ENCODE peak calls at places on chromosomes 4 and X, in five cellular contexts. One of them, this sample, is unnamed.

GRCh38 chr4:17786567-17786966 is 5.1 kb upstream of the FAM184B start:
- DNase-seq in effector memory CD4-positive, alpha-beta T cell: no peak
- DNase-seq in stimulated activated CD4-positive, alpha-beta T cell treated with anti-CD3 and anti-CD28 coated beads, Interleukin-15, amount 100 ng/mL, for 24 hours: no peak
- DNase-seq in CD4-positive, alpha-beta memory T cell: no peak
- DNase-seq in HEK293T: no peak
- DNase-seq in this sample: no peak

GRCh38 chr4:43846111-43846587 is 602.5 kb downstream of the KCTD8 start:
- DNase-seq in effector memory CD4-positive, alpha-beta T cell: no peak
- DNase-seq in stimulated activated CD4-positive, alpha-beta T cell treated with anti-CD3 and anti-CD28 coated beads, Interleukin-15, amount 100 ng/mL, for 24 hours: no peak
- DNase-seq in CD4-positive, alpha-beta memory T cell: no peak
- DNase-seq in HEK293T: no peak
- DNase-seq in this sample: no peak

GRCh38 chrX:124455966-124456365 is 109.6 kb downstream of the SH2D1A start:
- DNase-seq in effector memory CD4-positive, alpha-beta T cell: no peak
- DNase-seq in stimulated activated CD4-positive, alpha-beta T cell treated with anti-CD3 and anti-CD28 coated beads, Interleukin-15, amount 100 ng/mL, for 24 hours: no peak
- DNase-seq in CD4-positive, alpha-beta memory T cell: no peak
- DNase-seq in HEK293T: no peak
- DNase-seq in this sample: no peak

GRCh38 chrX:51047950-51048349 is 137.4 kb downstream of the BMP15 start:
- DNase-seq in effector memory CD4-positive, alpha-beta T cell: no peak
- DNase-seq in stimulated activated CD4-positive, alpha-beta T cell treated with anti-CD3 and anti-CD28 coated beads, Interleukin-15, amount 100 ng/mL, for 24 hours: no peak
- DNase-seq in CD4-positive, alpha-beta memory T cell: no peak
- DNase-seq in HEK293T: no peak
- DNase-seq in this sample: no peak

GRCh38 chr4:38782452-38783108 is at the start of gene TLR10:
- DNase-seq in effector memory CD4-positive, alpha-beta T cell: no peak
- DNase-seq in stimulated activated CD4-positive, alpha-beta T cell treated with anti-CD3 and anti-CD28 coated beads, Interleukin-15, amount 100 ng/mL, for 24 hours: peak
- DNase-seq in CD4-positive, alpha-beta memory T cell: no peak
- DNase-seq in HEK293T: peak
- DNase-seq in this sample: peak

GRCh38 chrX:71181558-71181909 is 36.9 kb downstream of the NLGN3 start:
- DNase-seq in effector memory CD4-positive, alpha-beta T cell: peak
- DNase-seq in stimulated activated CD4-positive, alpha-beta T cell treated with anti-CD3 and anti-CD28 coated beads, Interleukin-15, amount 100 ng/mL, for 24 hours: peak
- DNase-seq in CD4-positive, alpha-beta memory T cell: peak
- DNase-seq in HEK293T: no peak
- DNase-seq in this sample: no peak

GRCh38 chr4:15920723-15921591 is 17.6 kb downstream of the FGFBP1 start:
- DNase-seq in effector memory CD4-positive, alpha-beta T cell: no peak
- DNase-seq in stimulated activated CD4-positive, alpha-beta T cell treated with anti-CD3 and anti-CD28 coated beads, Interleukin-15, amount 100 ng/mL, for 24 hours: no peak
- DNase-seq in CD4-positive, alpha-beta memory T cell: no peak
- DNase-seq in HEK293T: no peak
- DNase-seq in this sample: no peak

GRCh38 chr4:79695848-79696247 is 287.8 kb upstream of the GK2 start:
- DNase-seq in effector memory CD4-positive, alpha-beta T cell: no peak
- DNase-seq in stimulated activated CD4-positive, alpha-beta T cell treated with anti-CD3 and anti-CD28 coated beads, Interleukin-15, amount 100 ng/mL, for 24 hours: no peak
- DNase-seq in CD4-positive, alpha-beta memory T cell: no peak
- DNase-seq in HEK293T: no peak
- DNase-seq in this sample: no peak

GRCh38 chr4:46922205-46922604 is 13.2 kb upstream of the COX7B2 start:
- DNase-seq in effector memory CD4-positive, alpha-beta T cell: no peak
- DNase-seq in stimulated activated CD4-positive, alpha-beta T cell treated with anti-CD3 and anti-CD28 coated beads, Interleukin-15, amount 100 ng/mL, for 24 hours: no peak
- DNase-seq in CD4-positive, alpha-beta memory T cell: no peak
- DNase-seq in HEK293T: no peak
- DNase-seq in this sample: no peak

GRCh38 chr4:55028196-55028595 is 97.2 kb downstream of the KDR start:
- DNase-seq in effector memory CD4-positive, alpha-beta T cell: no peak
- DNase-seq in stimulated activated CD4-positive, alpha-beta T cell treated with anti-CD3 and anti-CD28 coated beads, Interleukin-15, amount 100 ng/mL, for 24 hours: no peak
- DNase-seq in CD4-positive, alpha-beta memory T cell: no peak
- DNase-seq in HEK293T: no peak
- DNase-seq in this sample: no peak

GRCh38 chrX:141314441-141314840 is 72.1 kb upstream of the SPANXC start:
- DNase-seq in effector memory CD4-positive, alpha-beta T cell: no peak
- DNase-seq in stimulated activated CD4-positive, alpha-beta T cell treated with anti-CD3 and anti-CD28 coated beads, Interleukin-15, amount 100 ng/mL, for 24 hours: no peak
- DNase-seq in CD4-positive, alpha-beta memory T cell: no peak
- DNase-seq in HEK293T: no peak
- DNase-seq in this sample: no peak

GRCh38 chr4:180455226-180455625 is 1788.0 kb upstream of the TENM3 start:
- DNase-seq in effector memory CD4-positive, alpha-beta T cell: no peak
- DNase-seq in stimulated activated CD4-positive, alpha-beta T cell treated with anti-CD3 and anti-CD28 coated beads, Interleukin-15, amount 100 ng/mL, for 24 hours: no peak
- DNase-seq in CD4-positive, alpha-beta memory T cell: no peak
- DNase-seq in HEK293T: no peak
- DNase-seq in this sample: no peak

GRCh38 chr4:71938776-71939175 is 93.0 kb upstream of the NPFFR2 start:
- DNase-seq in effector memory CD4-positive, alpha-beta T cell: no peak
- DNase-seq in stimulated activated CD4-positive, alpha-beta T cell treated with anti-CD3 and anti-CD28 coated beads, Interleukin-15, amount 100 ng/mL, for 24 hours: no peak
- DNase-seq in CD4-positive, alpha-beta memory T cell: no peak
- DNase-seq in HEK293T: no peak
- DNase-seq in this sample: no peak

GRCh38 chr4:184818216-184818564 is 7.6 kb downstream of the ACSL1 start:
- DNase-seq in effector memory CD4-positive, alpha-beta T cell: no peak
- DNase-seq in stimulated activated CD4-positive, alpha-beta T cell treated with anti-CD3 and anti-CD28 coated beads, Interleukin-15, amount 100 ng/mL, for 24 hours: no peak
- DNase-seq in CD4-positive, alpha-beta memory T cell: no peak
- DNase-seq in HEK293T: no peak
- DNase-seq in this sample: no peak

GRCh38 chr4:111781611-111782010 is 363.6 kb upstream of the FAM241A start:
- DNase-seq in effector memory CD4-positive, alpha-beta T cell: no peak
- DNase-seq in stimulated activated CD4-positive, alpha-beta T cell treated with anti-CD3 and anti-CD28 coated beads, Interleukin-15, amount 100 ng/mL, for 24 hours: no peak
- DNase-seq in CD4-positive, alpha-beta memory T cell: no peak
- DNase-seq in HEK293T: no peak
- DNase-seq in this sample: no peak

GRCh38 chr4:179607003-179607402 is 2164.8 kb upstream of the AGA start:
- DNase-seq in effector memory CD4-positive, alpha-beta T cell: no peak
- DNase-seq in stimulated activated CD4-positive, alpha-beta T cell treated with anti-CD3 and anti-CD28 coated beads, Interleukin-15, amount 100 ng/mL, for 24 hours: no peak
- DNase-seq in CD4-positive, alpha-beta memory T cell: no peak
- DNase-seq in HEK293T: no peak
- DNase-seq in this sample: no peak

GRCh38 chr4:56310401-56310800 is 76.9 kb downstream of the AASDH start:
- DNase-seq in effector memory CD4-positive, alpha-beta T cell: no peak
- DNase-seq in stimulated activated CD4-positive, alpha-beta T cell treated with anti-CD3 and anti-CD28 coated beads, Interleukin-15, amount 100 ng/mL, for 24 hours: no peak
- DNase-seq in CD4-positive, alpha-beta memory T cell: no peak
- DNase-seq in HEK293T: no peak
- DNase-seq in this sample: no peak

GRCh38 chrX:38206542-38206941 is 14.1 kb downstream of the SRPX start:
- DNase-seq in effector memory CD4-positive, alpha-beta T cell: no peak
- DNase-seq in stimulated activated CD4-positive, alpha-beta T cell treated with anti-CD3 and anti-CD28 coated beads, Interleukin-15, amount 100 ng/mL, for 24 hours: no peak
- DNase-seq in CD4-positive, alpha-beta memory T cell: no peak
- DNase-seq in HEK293T: no peak
- DNase-seq in this sample: no peak

GRCh38 chr4:20639346-20639745 is 60.9 kb upstream of the PACRGL start:
- DNase-seq in effector memory CD4-positive, alpha-beta T cell: no peak
- DNase-seq in stimulated activated CD4-positive, alpha-beta T cell treated with anti-CD3 and anti-CD28 coated beads, Interleukin-15, amount 100 ng/mL, for 24 hours: no peak
- DNase-seq in CD4-positive, alpha-beta memory T cell: no peak
- DNase-seq in HEK293T: no peak
- DNase-seq in this sample: no peak

GRCh38 chr4:3831529-3832150 is 65.5 kb downstream of the ADRA2C start:
- DNase-seq in effector memory CD4-positive, alpha-beta T cell: no peak
- DNase-seq in stimulated activated CD4-positive, alpha-beta T cell treated with anti-CD3 and anti-CD28 coated beads, Interleukin-15, amount 100 ng/mL, for 24 hours: no peak
- DNase-seq in CD4-positive, alpha-beta memory T cell: no peak
- DNase-seq in HEK293T: no peak
- DNase-seq in this sample: no peak